ENCODE peak calls at places on chromosomes 12 and 14, in five cellular contexts. One of them, this sample, is unnamed.
A peak's percentile ranks its signal among the peaks of the same experiment; 100 is the strongest.

GRCh38 chr14:88310457-88310856 is 12.6 kb downstream of the KCNK10 start:
- DNase-seq in OCI-M1: no peak
- DNase-seq in pulmonary artery endothelial cell: no peak
- DNase-seq in HEK293T: no peak
- DNase-seq in brain microvascular endothelial cell: no peak
- DNase-seq in this sample: no peak

GRCh38 chr12:123388218-123388947 is 4.5 kb downstream of the KMT5A start:
- DNase-seq in OCI-M1: peak; percentile 94
- DNase-seq in pulmonary artery endothelial cell: no peak
- DNase-seq in HEK293T: peak; percentile 82
- DNase-seq in brain microvascular endothelial cell: peak; percentile 50
- DNase-seq in this sample: peak; percentile 65

GRCh38 chr14:103721334-103722120 is 5.9 kb downstream of the ZFYVE21 start:
- DNase-seq in OCI-M1: no peak
- DNase-seq in pulmonary artery endothelial cell: no peak
- DNase-seq in HEK293T: no peak
- DNase-seq in brain microvascular endothelial cell: peak; percentile 84
- DNase-seq in this sample: peak; percentile 33

GRCh38 chr12:43210437-43211197 is 341.4 kb downstream of the ADAMTS20 start:
- DNase-seq in OCI-M1: peak; percentile 94
- DNase-seq in pulmonary artery endothelial cell: no peak
- DNase-seq in HEK293T: no peak
- DNase-seq in brain microvascular endothelial cell: peak; percentile 83
- DNase-seq in this sample: no peak

GRCh38 chr14:29629839-29630238 is 297.8 kb downstream of the PRKD1 start:
- DNase-seq in OCI-M1: no peak
- DNase-seq in pulmonary artery endothelial cell: no peak
- DNase-seq in HEK293T: no peak
- DNase-seq in brain microvascular endothelial cell: no peak
- DNase-seq in this sample: no peak

GRCh38 chr12:48956279-48957140 is 777 bp downstream of the ARF3 start:
- DNase-seq in OCI-M1: peak; percentile 93
- DNase-seq in pulmonary artery endothelial cell: peak; percentile 90
- DNase-seq in HEK293T: peak; percentile 83
- DNase-seq in brain microvascular endothelial cell: peak; percentile 95
- DNase-seq in this sample: no peak

GRCh38 chr12:59977779-59978178 is 381.9 kb downstream of the SLC16A7 start:
- DNase-seq in OCI-M1: no peak
- DNase-seq in pulmonary artery endothelial cell: no peak
- DNase-seq in HEK293T: no peak
- DNase-seq in brain microvascular endothelial cell: no peak
- DNase-seq in this sample: no peak

GRCh38 chr14:82511399-82511798 is 977.7 kb upstream of the SEL1L start:
- DNase-seq in OCI-M1: peak; percentile 3
- DNase-seq in pulmonary artery endothelial cell: no peak
- DNase-seq in HEK293T: no peak
- DNase-seq in brain microvascular endothelial cell: no peak
- DNase-seq in this sample: no peak

GRCh38 chr14:71175491-71175890 is 268.2 kb downstream of the PCNX1 start:
- DNase-seq in OCI-M1: no peak
- DNase-seq in pulmonary artery endothelial cell: no peak
- DNase-seq in HEK293T: no peak
- DNase-seq in brain microvascular endothelial cell: no peak
- DNase-seq in this sample: no peak

GRCh38 chr12:87428701-87429277 is 600.4 kb downstream of the C12orf50 start:
- DNase-seq in OCI-M1: no peak
- DNase-seq in pulmonary artery endothelial cell: no peak
- DNase-seq in HEK293T: no peak
- DNase-seq in brain microvascular endothelial cell: peak; percentile 45
- DNase-seq in this sample: no peak

GRCh38 chr14:76908834-76909233 is 82.6 kb downstream of the LRRC74A start:
- DNase-seq in OCI-M1: peak; percentile 40
- DNase-seq in pulmonary artery endothelial cell: no peak
- DNase-seq in HEK293T: no peak
- DNase-seq in brain microvascular endothelial cell: no peak
- DNase-seq in this sample: no peak

GRCh38 chr14:26444745-26445144 is 153.1 kb downstream of the NOVA1 start:
- DNase-seq in OCI-M1: peak; percentile 18
- DNase-seq in pulmonary artery endothelial cell: no peak
- DNase-seq in HEK293T: no peak
- DNase-seq in brain microvascular endothelial cell: no peak
- DNase-seq in this sample: no peak

GRCh38 chr12:51687142-51687935 is 96.3 kb downstream of the SCN8A start:
- DNase-seq in OCI-M1: no peak
- DNase-seq in pulmonary artery endothelial cell: no peak
- DNase-seq in HEK293T: no peak
- DNase-seq in brain microvascular endothelial cell: no peak
- DNase-seq in this sample: no peak

GRCh38 chr14:98466807-98467206 is 805.2 kb downstream of the BCL11B start:
- DNase-seq in OCI-M1: no peak
- DNase-seq in pulmonary artery endothelial cell: no peak
- DNase-seq in HEK293T: no peak
- DNase-seq in brain microvascular endothelial cell: no peak
- DNase-seq in this sample: no peak

GRCh38 chr14:56491299-56492285 is 88.0 kb upstream of the TMEM260 start:
- DNase-seq in OCI-M1: peak; percentile 63
- DNase-seq in pulmonary artery endothelial cell: no peak
- DNase-seq in HEK293T: peak; percentile 56
- DNase-seq in brain microvascular endothelial cell: peak; percentile 65
- DNase-seq in this sample: no peak

GRCh38 chr14:71576472-71576871 is 355.8 kb upstream of the RGS6 start:
- DNase-seq in OCI-M1: no peak
- DNase-seq in pulmonary artery endothelial cell: no peak
- DNase-seq in HEK293T: no peak
- DNase-seq in brain microvascular endothelial cell: no peak
- DNase-seq in this sample: no peak

GRCh38 chr12:47799357-47799955 is 20.2 kb downstream of the HDAC7 start:
- DNase-seq in OCI-M1: no peak
- DNase-seq in pulmonary artery endothelial cell: no peak
- DNase-seq in HEK293T: no peak
- DNase-seq in brain microvascular endothelial cell: no peak
- DNase-seq in this sample: no peak

GRCh38 chr14:76918176-76918750 is 92.1 kb downstream of the LRRC74A start:
- DNase-seq in OCI-M1: peak; percentile 25
- DNase-seq in pulmonary artery endothelial cell: no peak
- DNase-seq in HEK293T: no peak
- DNase-seq in brain microvascular endothelial cell: peak; percentile 70
- DNase-seq in this sample: no peak

GRCh38 chr12:114945351-114945750 is 261.4 kb upstream of the TBX3 start:
- DNase-seq in OCI-M1: no peak
- DNase-seq in pulmonary artery endothelial cell: no peak
- DNase-seq in HEK293T: no peak
- DNase-seq in brain microvascular endothelial cell: no peak
- DNase-seq in this sample: no peak

GRCh38 chr14:34301107-34301734 is 160.8 kb downstream of the SPTSSA start:
- DNase-seq in OCI-M1: peak; percentile 59
- DNase-seq in pulmonary artery endothelial cell: peak; percentile 15
- DNase-seq in HEK293T: peak; percentile 53
- DNase-seq in brain microvascular endothelial cell: peak; percentile 38
- DNase-seq in this sample: no peak